ENCODE peak calls at places on chromosomes 3 and 15, in eight cellular contexts. B is activated T-helper 1 cell treated with anti-CD3 and anti-CD28 coated beads, Interleukin-2, amount 50 U/mL, for 16 hours; I is fibroblast of the conjunctiva; U is NCI-H1092; S is HFFc6; J is mammary epithelial cell; K is fibroblast of pulmonary artery; E is Kasumi-1. C is an unnamed sample.

GRCh38 chr3:55511895-55512585 is 24.9 kb upstream of the WNT5A start:
- DNase-seq in B (no peak), I (peak; percentile 42), U (no peak), S (peak; percentile 79), J (peak; percentile 55), K (peak; percentile 36), E (no peak), C (no peak)

GRCh38 chr3:186493507-186493906 is 50.7 kb downstream of the CRYGS start:
- DNase-seq in B (no peak), I (no peak), U (peak; percentile 49), S (no peak), J (no peak), K (no peak), E (no peak), C (no peak)

GRCh38 chr3:112734718-112735350 is 93.9 kb upstream of the CCDC80 start:
- DNase-seq in B (peak; percentile 42), I (peak; percentile 69), U (peak; percentile 57), S (peak; percentile 44), J (peak; percentile 64), K (peak; percentile 88), E (peak; percentile 84), C (peak; percentile 66)

GRCh38 chr3:46693038-46693896 is at the start of gene ALS2CL:
- DNase-seq in B (peak; percentile 62), I (no peak), U (no peak), S (no peak), J (peak; percentile 75), K (no peak), E (peak; percentile 21), C (no peak)

GRCh38 chr15:55588070-55588817 is at the start of gene PYGO1:
- DNase-seq in B (no peak), I (peak; percentile 24), U (peak; percentile 23), S (peak; percentile 30), J (peak; percentile 34), K (peak; percentile 66), E (peak; percentile 39), C (no peak)

GRCh38 chr3:114624676-114625181 is 330.9 kb downstream of the TIGIT start:
- DNase-seq in B (no peak), I (peak; percentile 98), U (no peak), S (peak; percentile 97), J (peak; percentile 89), K (peak; percentile 98), E (no peak), C (no peak)

GRCh38 chr3:102673271-102674115 is 238.7 kb downstream of the ZPLD1 start:
- DNase-seq in B (peak; percentile 27), I (peak; percentile 21), U (no peak), S (peak; percentile 8), J (peak; percentile 25), K (peak; percentile 59), E (peak; percentile 63), C (peak; percentile 69)

GRCh38 chr3:25297667-25298585 is 130.1 kb upstream of the RARB start:
- DNase-seq in B (no peak), I (peak; percentile 80), U (no peak), S (no peak), J (peak; percentile 15), K (peak; percentile 17), E (no peak), C (no peak)

GRCh38 chr3:16060945-16061344 is 113.5 kb upstream of the GALNT15 start:
- DNase-seq in B (no peak), I (peak; percentile 85), U (no peak), S (peak; percentile 91), J (peak; percentile 34), K (peak; percentile 90), E (no peak), C (no peak)

GRCh38 chr3:134829716-134830115 is 34.7 kb downstream of the EPHB1 start:
- DNase-seq in B (no peak), I (no peak), U (no peak), S (no peak), J (no peak), K (no peak), E (no peak), C (no peak)

GRCh38 chr3:174002543-174002942 is 605.0 kb downstream of the NLGN1 start:
- DNase-seq in B (no peak), I (no peak), U (no peak), S (no peak), J (no peak), K (peak; percentile 7), E (peak; percentile 36), C (no peak)

GRCh38 chr3:108008931-108009635 is 81.7 kb downstream of the CD47 start:
- DNase-seq in B (no peak), I (no peak), U (no peak), S (peak; percentile 20), J (peak; percentile 25), K (peak; percentile 95), E (no peak), C (no peak)

GRCh38 chr3:44984335-44984734 is 8.3 kb downstream of the EXOSC7 start:
- DNase-seq in B (no peak), I (no peak), U (no peak), S (no peak), J (no peak), K (no peak), E (peak; percentile 16), C (no peak)

C was measured in SK-N-MC.